ENCODE peak calls at places on chromosomes 13 and 19, in nine cellular contexts. V is PC-9, Y is GM23338, P is PC-3, U is GM23248, Z is SK-N-SH, R is hepatocyte, W is HCT116, G is Karpas-422. C is an unnamed sample.
A peak's percentile ranks its signal among the peaks of the same experiment; 100 is the strongest.

GRCh38 chr13:62014299-62014698 is 598.6 kb upstream of the PCDH20 start:
- DNase-seq in V (no peak), Y (peak; percentile 38), P (peak; percentile 54), U (no peak), Z (peak; percentile 12), R (peak; percentile 6), W (peak; percentile 24), G (peak; percentile 87), C (peak; percentile 32)

GRCh38 chr13:106987435-106987800 is 419.5 kb upstream of the ARGLU1 start:
- DNase-seq in V (no peak), Y (no peak), P (no peak), U (no peak), Z (no peak), R (no peak), W (no peak), G (no peak), C (no peak)

GRCh38 chr19:13401388-13401787 is 104.9 kb downstream of the CACNA1A start:
- DNase-seq in V (no peak), Y (peak; percentile 62), P (peak; percentile 61), U (peak; percentile 50), Z (no peak), R (no peak), W (peak; percentile 48), G (peak; percentile 53), C (peak; percentile 27)

GRCh38 chr13:46378411-46378810 is 8.6 kb downstream of the RUBCNL start:
- DNase-seq in V (no peak), Y (no peak), P (no peak), U (no peak), Z (no peak), R (no peak), W (no peak), G (no peak), C (peak; percentile 72)

GRCh38 chr13:73258396-73258795 is 199.6 kb downstream of the KLF5 start:
- DNase-seq in V (no peak), Y (no peak), P (no peak), U (no peak), Z (no peak), R (no peak), W (no peak), G (no peak), C (no peak)

GRCh38 chr13:42971670-42972355 is 20.2 kb downstream of the EPSTI1 start:
- DNase-seq in V (no peak), Y (no peak), P (no peak), U (peak; percentile 61), Z (no peak), R (no peak), W (no peak), G (peak; percentile 95), C (no peak)

GRCh38 chr13:23617551-23618014 is 47.4 kb downstream of the TNFRSF19 start:
- DNase-seq in V (no peak), Y (no peak), P (no peak), U (peak; percentile 51), Z (no peak), R (no peak), W (no peak), G (no peak), C (no peak)

GRCh38 chr13:111897846-111898215 is 169.1 kb upstream of the SOX1 start:
- DNase-seq in V (no peak), Y (no peak), P (no peak), U (no peak), Z (no peak), R (no peak), W (no peak), G (no peak), C (no peak)

GRCh38 chr13:96525715-96526114 is 435.8 kb downstream of the HS6ST3 start:
- DNase-seq in V (no peak), Y (no peak), P (no peak), U (no peak), Z (no peak), R (no peak), W (no peak), G (no peak), C (no peak)

GRCh38 chr13:32426191-32426980 is 1.5 kb downstream of the N4BP2L1 start:
- DNase-seq in V (no peak), Y (no peak), P (no peak), U (peak; percentile 55), Z (no peak), R (no peak), W (no peak), G (peak; percentile 80), C (peak; percentile 79)

GRCh38 chr13:46388846-46389245 is 1.8 kb upstream of the RUBCNL start:
- DNase-seq in V (no peak), Y (peak; percentile 74), P (no peak), U (no peak), Z (no peak), R (no peak), W (no peak), G (no peak), C (peak; percentile 42)

GRCh38 chr13:113209336-113209879 is at the start of gene CUL4A:
- DNase-seq in V (peak; percentile 72), Y (peak; percentile 92), P (peak; percentile 55), U (peak; percentile 95), Z (peak; percentile 90), R (peak; percentile 92), W (peak; percentile 31), G (peak; percentile 88), C (peak; percentile 61)

GRCh38 chr13:113210834-113211233 is 1.4 kb downstream of the CUL4A start:
- DNase-seq in V (no peak), Y (no peak), P (no peak), U (no peak), Z (no peak), R (no peak), W (no peak), G (no peak), C (no peak)

GRCh38 chr13:113208424-113209335 is at the start of gene PCID2:
- DNase-seq in V (peak; percentile 88), Y (peak; percentile 96), P (peak; percentile 86), U (peak; percentile 96), Z (peak; percentile 97), R (peak; percentile 96), W (peak; percentile 82), G (peak; percentile 97), C (peak; percentile 88)

GRCh38 chr13:113211774-113212173 is 2.4 kb downstream of the CUL4A start:
- DNase-seq in V (no peak), Y (peak; percentile 78), P (peak; percentile 19), U (no peak), Z (no peak), R (no peak), W (no peak), G (peak; percentile 56), C (peak; percentile 7)

GRCh38 chr13:113209880-113210421 is 538 bp downstream of the CUL4A start:
- DNase-seq in V (peak; percentile 66), Y (peak; percentile 72), P (peak; percentile 49), U (peak; percentile 83), Z (peak; percentile 75), R (peak; percentile 82), W (peak; percentile 45), G (peak; percentile 84), C (peak; percentile 65)
- H3K9me2 ChIP-seq in V (no peaks in the 10 kb centered on the region), Y (no peaks in the 10 kb centered on the region), P (no peaks in the 10 kb centered on the region), U (no peaks in the 10 kb centered on the region), Z (no peaks in the 10 kb centered on the region), R (no peaks in the 10 kb centered on the region), W (no peaks in the 10 kb centered on the region), G (no peaks in the 10 kb centered on the region), C (no peaks in the 10 kb centered on the region)

GRCh38 chr19:18606281-18607221 is at the start of gene CRLF1:
- DNase-seq in V (no peak), Y (peak; percentile 46), P (no peak), U (no peak), Z (peak; percentile 71), R (no peak), W (no peak), G (no peak), C (no peak)

GRCh38 chr19:18604820-18605159 is 1.8 kb downstream of the CRLF1 start:
- DNase-seq in V (no peak), Y (no peak), P (no peak), U (no peak), Z (peak; percentile 23), R (no peak), W (no peak), G (no peak), C (no peak)

GRCh38 chr19:18605196-18605545 is 1.4 kb downstream of the CRLF1 start:
- DNase-seq in V (no peak), Y (no peak), P (no peak), U (no peak), Z (peak; percentile 45), R (no peak), W (no peak), G (no peak), C (no peak)

GRCh38 chr19:18603958-18604819 is 2.4 kb downstream of the CRLF1 start:
- DNase-seq in V (no peak), Y (peak; percentile 59), P (no peak), U (no peak), Z (peak; percentile 46), R (no peak), W (no peak), G (no peak), C (no peak)

DNA sequence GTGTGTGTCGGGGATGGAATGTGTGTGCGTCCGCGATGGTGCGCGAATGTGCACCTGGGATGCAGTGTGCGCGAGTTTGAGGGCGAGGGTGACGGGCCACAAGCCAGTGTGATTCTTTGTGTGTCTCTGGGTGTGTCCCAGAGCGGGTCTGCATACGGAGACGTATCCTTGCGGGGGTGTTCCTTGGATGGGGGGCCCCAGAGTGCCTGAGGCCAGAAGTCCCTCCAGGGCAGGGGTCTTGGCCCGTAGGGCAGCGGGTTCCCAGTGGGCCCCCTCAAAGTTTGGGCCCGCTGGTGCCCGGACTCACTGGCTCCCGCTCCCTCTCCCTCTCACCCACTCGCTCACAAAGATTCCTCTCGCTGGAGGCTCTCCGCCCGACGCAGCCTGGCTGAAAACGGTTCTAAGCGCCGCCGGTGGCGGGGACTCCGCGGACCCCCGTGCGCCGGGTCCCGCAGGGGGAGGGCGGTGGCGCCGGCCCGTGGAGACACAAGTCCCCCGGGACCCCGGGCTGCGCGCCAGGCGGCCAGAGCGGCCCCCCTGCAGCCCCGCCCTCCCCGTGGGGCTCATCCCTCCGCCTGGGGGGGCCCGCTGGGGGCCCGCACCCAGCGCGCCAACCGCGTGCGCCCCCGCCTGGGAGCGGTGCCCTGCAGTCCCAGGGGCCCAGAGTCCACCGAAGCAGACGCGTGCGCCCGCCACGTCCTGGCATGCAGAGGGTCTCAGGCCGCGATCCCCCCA is 886 bp downstream of the CRLF1 start:
- DNase-seq in V (no peak), Y (peak; percentile 39), P (no peak), U (peak; percentile 35), Z (peak; percentile 49), R (no peak), W (no peak), G (no peak), C (no peak)
- H3K4me3 ChIP-seq in V (no peak overlapping the region), Y (peak overlapping the region; percentile 57), P (no peak overlapping the region), U (no peak overlapping the region), Z (no peak overlapping the region), R (no peak overlapping the region), W (peak overlapping the region; percentile 53), G (no peak overlapping the region), C (no peak overlapping the region)

GRCh38 chr19:49359851-49360845 is 2.1 kb downstream of the TEAD2 start:
- DNase-seq in V (no peak), Y (no peak), P (no peak), U (no peak), Z (no peak), R (no peak), W (no peak), G (no peak), C (peak; percentile 54)
- H3K9me2 ChIP-seq in V (no peaks in the 10 kb centered on the region), Y (no peaks in the 10 kb centered on the region), P (no peaks in the 10 kb centered on the region), U (no peaks in the 10 kb centered on the region), Z (no peaks in the 10 kb centered on the region), R (no peaks in the 10 kb centered on the region), W (no peaks in the 10 kb centered on the region), G (no peaks in the 10 kb centered on the region), C (no peaks in the 10 kb centered on the region)

DNA sequence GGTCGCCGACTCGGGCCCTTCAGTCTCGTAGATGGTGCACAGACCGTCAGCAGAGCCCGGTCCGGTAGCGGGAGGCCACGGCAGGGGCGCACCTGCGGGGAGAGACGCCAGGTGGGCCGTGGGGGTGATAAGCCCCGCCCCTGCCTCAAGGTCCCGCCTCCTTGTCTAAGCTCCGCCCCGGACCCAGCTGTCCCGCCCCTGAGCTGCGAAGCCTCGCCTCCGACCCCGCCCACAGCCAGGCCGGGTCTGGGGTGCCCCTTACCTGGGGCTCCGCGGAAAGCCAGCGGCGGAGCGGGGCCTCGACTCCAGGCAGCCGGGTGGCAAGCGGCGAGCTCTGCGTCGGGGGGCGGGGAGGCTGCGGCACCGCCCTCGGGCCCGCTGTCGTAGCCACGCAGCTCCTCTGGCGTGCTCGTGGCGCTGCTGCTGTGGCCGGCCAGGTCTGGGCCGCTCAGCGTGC is 4.7 kb downstream of the PRR36 start:
- DNase-seq in V (peak; percentile 89), Y (peak; percentile 80), P (peak; percentile 80), U (peak; percentile 67), Z (peak; percentile 84), R (peak; percentile 87), W (no peak), G (peak; percentile 55), C (peak; percentile 75)
- H3K4me3 ChIP-seq in V (peak overlapping the region; percentile 70), Y (peak overlapping the region; percentile 66), P (peak overlapping the region; percentile 72), U (peak overlapping the region; percentile 43), Z (no peak overlapping the region), R (peak overlapping the region; percentile 33), W (peak overlapping the region; percentile 58), G (no peak overlapping the region), C (peak overlapping the region; percentile 65)